ENCODE peak calls at places on chromosome 9, in six cellular contexts. L is AG08395; T is CD8-positive, alpha-beta memory T cell; A is WTC11; C is activated CD4-positive, alpha-beta memory T cell treated with anti-CD3 and anti-CD28 coated beads for 36 hours; S is effector memory CD8-positive, alpha-beta T cell. P is an unnamed sample.

GRCh38 chr9:124776613-124776951 is 351 bp upstream of the OLFML2A start:
- DNase-seq in L (no peak), A (no peak), S (no peak), C (no peak), T (no peak), P (no peak)

GRCh38 chr9:113542016-113542415 is 78.5 kb downstream of the RGS3 start:
- DNase-seq in L (no peak), A (no peak), C (no peak), S (no peak), T (no peak), P (no peak)

GRCh38 chr9:33049680-33050361 is 24.7 kb downstream of the DNAJA1 start:
- DNase-seq in T (no peak), A (no peak), S (no peak), L (no peak), C (no peak), P (no peak)

GRCh38 chr9:89792189-89793123 is 187.6 kb downstream of the GADD45G start:
- DNase-seq in L (no peak), A (no peak), C (no peak), S (no peak), T (no peak), P (no peak)

GRCh38 chr9:121088576-121088975 is 13.8 kb downstream of the CNTRL start:
- DNase-seq in A (no peak), C (no peak), L (no peak), S (no peak), T (no peak), P (no peak)

GRCh38 chr9:132412089-132412488 is 2.1 kb downstream of the CFAP77 start:
- DNase-seq in S (no peak), C (peak), A (peak), L (no peak), T (peak), P (no peak)

GRCh38 chr9:124452841-124453585 is 2.8 kb downstream of the ADGRD2 start:
- DNase-seq in A (no peak), S (no peak), L (no peak), T (no peak), C (no peak), P (no peak)

GRCh38 chr9:129234491-129234890 is 56.4 kb upstream of the IER5L start:
- DNase-seq in C (no peak), T (no peak), L (no peak), S (no peak), A (no peak), P (no peak)

GRCh38 chr9:33125871-33126822 is 41.0 kb downstream of the B4GALT1 start:
- DNase-seq in A (no peak), C (no peak), S (no peak), T (no peak), L (no peak), P (peak)

GRCh38 chr9:89555426-89556375 is 49.1 kb upstream of the GADD45G start:
- DNase-seq in S (no peak), C (no peak), L (no peak), A (no peak), T (no peak), P (no peak)

GRCh38 chr9:78316151-78316892 is 19.4 kb downstream of the PSAT1 start:
- DNase-seq in S (no peak), A (no peak), T (no peak), L (no peak), C (no peak), P (no peak)

GRCh38 chr9:18861599-18862546 is 171.1 kb downstream of the SAXO1 start:
- DNase-seq in L (no peak), T (no peak), S (no peak), A (peak), C (no peak), P (peak)

GRCh38 chr9:120383999-120384924 is 195.7 kb downstream of the CDK5RAP2 start:
- DNase-seq in C (no peak), S (no peak), L (peak), A (no peak), T (no peak), P (peak)

GRCh38 chr9:15612962-15613361 is 60.1 kb downstream of the CCDC171 start:
- DNase-seq in T (no peak), A (no peak), C (no peak), S (no peak), L (no peak), P (no peak)

GRCh38 chr9:28853487-28853886 is 1280.2 kb upstream of the C9orf72 start:
- DNase-seq in L (no peak), T (no peak), C (no peak), S (no peak), A (no peak), P (no peak)

GRCh38 chr9:96020822-96021615 is 145.5 kb downstream of the ERCC6L2 start:
- DNase-seq in T (peak), C (peak), S (peak), L (peak), A (peak), P (peak)

GRCh38 chr9:131714161-131714646 is 25.7 kb downstream of the RAPGEF1 start:
- DNase-seq in S (no peak), A (no peak), C (no peak), T (no peak), L (peak), P (peak)

GRCh38 chr9:21001581-21001980 is 29.9 kb downstream of the HACD4 start:
- DNase-seq in S (no peak), C (no peak), T (no peak), L (no peak), A (no peak), P (no peak)